ENCODE peak calls at places on chromosomes 2 and 18, in six cellular contexts. C, X, L, O, T and S are unnamed samples.
A peak's percentile ranks its signal among the peaks of the same experiment; 100 is the strongest.

GRCh38 chr2:189254268-189254883 is 74.8 kb upstream of the COL5A2 start:
- DNase-seq in C (no peak), X (peak; percentile 6), L (peak; percentile 98), O (peak; percentile 5), T (peak; percentile 52), S (no peak)

GRCh38 chr2:71948781-71949536 is 198.7 kb downstream of the CYP26B1 start:
- DNase-seq in C (peak; percentile 65), X (no peak), L (peak; percentile 90), O (no peak), T (no peak), S (no peak)

GRCh38 chr2:195898505-195898904 is 170.1 kb downstream of the DNAH7 start:
- DNase-seq in C (peak; percentile 91), X (no peak), L (peak; percentile 99), O (peak; percentile 56), T (peak; percentile 59), S (peak; percentile 77)

GRCh38 chr18:5973079-5973478 is 77.8 kb upstream of the TMEM200C start:
- DNase-seq in C (no peak), X (no peak), L (no peak), O (no peak), T (no peak), S (no peak)

GRCh38 chr2:231483398-231484329 is 19.4 kb upstream of the NCL start:
- DNase-seq in C (peak; percentile 57), X (no peak), L (peak; percentile 22), O (no peak), T (no peak), S (peak; percentile 17)

GRCh38 chr2:119311831-119312230 is 54.8 kb downstream of the C2orf76 start:
- DNase-seq in C (no peak), X (no peak), L (no peak), O (no peak), T (no peak), S (no peak)

GRCh38 chr2:113962692-113963480 is 73.0 kb downstream of the ACTR3 start:
- DNase-seq in C (no peak), X (no peak), L (peak; percentile 61), O (no peak), T (no peak), S (no peak)

GRCh38 chr18:59878644-59879043 is 21.2 kb upstream of the PMAIP1 start:
- DNase-seq in C (no peak), X (no peak), L (no peak), O (no peak), T (no peak), S (no peak)

GRCh38 chr2:65483763-65484162 is 51.4 kb upstream of the SPRED2 start:
- DNase-seq in C (no peak), X (no peak), L (no peak), O (no peak), T (no peak), S (no peak)

GRCh38 chr2:221392228-221392881 is 179.7 kb downstream of the EPHA4 start:
- DNase-seq in C (no peak), X (no peak), L (no peak), O (no peak), T (no peak), S (no peak)

GRCh38 chr2:101560780-101561315 is 85.9 kb upstream of the RFX8 start:
- DNase-seq in C (no peak), X (no peak), L (no peak), O (no peak), T (no peak), S (no peak)

GRCh38 chr2:127671557-127672302 is 3.6 kb downstream of the LIMS2 start:
- DNase-seq in C (peak; percentile 36), X (no peak), L (no peak), O (no peak), T (no peak), S (no peak)

GRCh38 chr2:127670957-127671290 is 4.4 kb downstream of the LIMS2 start:
- DNase-seq in C (no peak), X (no peak), L (no peak), O (no peak), T (no peak), S (no peak)

GRCh38 chr2:127674241-127675209 is 805 bp downstream of the LIMS2 start:
- DNase-seq in C (peak; percentile 54), X (peak; percentile 49), L (peak; percentile 11), O (no peak), T (no peak), S (no peak)

GRCh38 chr2:127673304-127674069 is 1.8 kb downstream of the LIMS2 start:
- DNase-seq in C (peak; percentile 35), X (no peak), L (no peak), O (no peak), T (no peak), S (no peak)

GRCh38 chr2:127672341-127673303 is 2.7 kb downstream of the LIMS2 start:
- DNase-seq in C (peak; percentile 50), X (no peak), L (no peak), O (no peak), T (no peak), S (no peak)
- H3K4me3 ChIP-seq in C (no peak overlapping the region), X (no peak overlapping the region), L (no peak overlapping the region), O (no peak overlapping the region), T (peak overlapping the region; percentile 80), S (no peak overlapping the region)

GRCh38 chr2:74843371-74844298 is 9.7 kb downstream of the HK2 start:
- DNase-seq in C (no peak), X (no peak), L (peak; percentile 76), O (no peak), T (no peak), S (peak; percentile 25)
- H3K4me3 ChIP-seq in C (no peak overlapping the region), X (no peak overlapping the region), L (no peak overlapping the region), O (no peak overlapping the region), T (no peak overlapping the region), S (no peak overlapping the region)

GRCh38 chr2:10919415-10919775 is 7.7 kb downstream of the KCNF1 start:
- DNase-seq in C (no peak), X (no peak), L (no peak), O (no peak), T (no peak), S (no peak)
- H3K4me3 ChIP-seq in C (no peak overlapping the region), X (no peak overlapping the region), L (no peak overlapping the region), O (no peak overlapping the region), T (no peak overlapping the region), S (peak overlapping the region; percentile 24)

GRCh38 chr2:208594642-208595385 is 188.2 kb downstream of the PTH2R start:
- DNase-seq in C (no peak), X (peak; percentile 20), L (no peak), O (no peak), T (no peak), S (no peak)
- H3K4me3 ChIP-seq in C (no peak overlapping the region), X (no peak overlapping the region), L (no peak overlapping the region), O (no peak overlapping the region), T (no peak overlapping the region), S (no peak overlapping the region)

DNA sequence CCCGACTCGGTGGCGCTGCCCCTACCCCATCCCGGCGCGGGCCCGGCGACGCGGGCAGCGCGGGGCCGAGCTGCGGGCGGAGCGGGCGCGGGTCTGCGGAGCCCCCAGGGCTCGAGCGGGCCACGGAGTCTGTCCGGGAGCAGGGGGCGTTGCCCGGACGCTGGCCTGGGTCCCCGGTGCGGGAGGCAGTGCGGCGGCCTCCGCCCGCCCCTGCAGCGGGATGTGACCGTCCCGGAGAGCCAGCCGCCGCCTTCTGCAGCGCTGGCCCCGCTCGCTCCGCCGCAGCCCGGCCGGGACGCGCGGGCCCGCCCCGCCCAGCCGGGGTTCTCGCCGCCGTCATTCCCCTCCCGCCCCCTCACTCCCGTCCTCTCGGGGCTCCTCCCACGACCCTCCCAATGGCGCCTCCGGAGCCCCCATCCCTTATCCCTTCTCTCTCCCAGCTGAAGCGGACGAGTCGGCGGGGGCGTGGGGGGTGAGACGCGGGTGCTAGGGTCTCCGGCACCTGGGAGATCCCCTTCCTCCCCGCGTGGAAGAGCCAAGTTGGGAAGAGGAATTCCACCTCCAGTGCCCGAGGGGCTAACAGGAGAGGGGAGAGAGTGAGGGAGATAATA is at the start of gene FNDC4:
- DNase-seq in C (no peak), X (peak; percentile 83), L (peak; percentile 9), O (peak; percentile 29), T (no peak), S (peak; percentile 48)
- H3K4me3 ChIP-seq in C (peak within 1 kb of the TSS; percentile 93), X (peak within 1 kb of the TSS; percentile 95), L (peak within 1 kb of the TSS; percentile 70), O (peak within 1 kb of the TSS; percentile 4), T (peak within 1 kb of the TSS; percentile 73), S (peak within 1 kb of the TSS; percentile 66)

DNA sequence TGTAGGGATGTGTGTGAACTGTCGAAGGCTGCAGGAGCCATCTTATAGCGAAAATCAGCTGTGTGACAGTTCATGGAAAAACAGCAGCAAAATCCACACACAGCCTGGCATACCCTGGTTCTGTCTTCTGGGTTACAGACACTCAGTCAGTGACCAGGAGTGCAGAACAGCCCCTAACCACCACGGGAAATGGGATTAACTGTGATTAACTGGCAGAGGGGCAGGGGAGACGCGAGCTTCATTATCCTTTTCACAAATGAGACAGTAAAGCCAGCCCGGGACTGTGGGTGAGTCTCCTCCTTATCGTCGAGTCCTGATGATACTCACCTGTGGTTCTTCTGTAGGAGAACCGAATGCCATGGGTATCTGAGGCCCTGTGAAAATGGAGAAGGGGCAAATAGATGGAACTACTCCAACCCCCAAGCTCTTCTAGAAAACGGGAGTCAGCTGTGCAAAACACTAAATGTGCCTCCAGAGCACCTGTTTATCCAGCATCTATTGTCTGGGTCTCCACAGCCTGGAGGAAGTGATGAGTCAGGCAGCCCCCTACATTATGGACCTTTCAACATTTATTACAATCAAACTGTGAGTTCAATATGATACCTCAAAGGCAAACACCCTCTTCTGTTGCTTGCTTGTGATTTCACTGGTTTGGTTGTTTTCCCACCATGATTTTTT is 9.9 kb upstream of the LRRFIP1 start:
- DNase-seq in C (no peak), X (peak; percentile 45), L (no peak), O (no peak), T (no peak), S (no peak)
- H3K4me3 ChIP-seq in C (no peak overlapping the region), X (no peak overlapping the region), L (no peak overlapping the region), O (no peak overlapping the region), T (no peak overlapping the region), S (no peak overlapping the region)